ENCODE peak calls at places on chromosomes 16 and 17, in four cellular contexts. One of them, this sample, is unnamed.

GRCh38 chr17:64327201-64327930 is 63.3 kb downstream of the PECAM1 start:
- DNase-seq in HFF-Myc: no peak
- DNase-seq in NCI-H187 treated with DMSO at 0.1 percent for 48 hours: no peak
- DNase-seq in HFFc6: no peak
- DNase-seq in this sample: no peak

GRCh38 chr17:47844814-47845453 is 3.9 kb upstream of the SCRN2 start:
- DNase-seq in HFF-Myc: no peak
- DNase-seq in NCI-H187 treated with DMSO at 0.1 percent for 48 hours: no peak
- DNase-seq in HFFc6: peak; percentile 36
- DNase-seq in this sample: no peak

GRCh38 chr16:86355114-86355513 is 155.2 kb upstream of the FOXF1 start:
- DNase-seq in HFF-Myc: no peak
- DNase-seq in NCI-H187 treated with DMSO at 0.1 percent for 48 hours: no peak
- DNase-seq in HFFc6: peak; percentile 94
- DNase-seq in this sample: no peak

GRCh38 chr16:85370881-85371651 is 242.1 kb upstream of the GSE1 start:
- DNase-seq in HFF-Myc: no peak
- DNase-seq in NCI-H187 treated with DMSO at 0.1 percent for 48 hours: no peak
- DNase-seq in HFFc6: peak; percentile 45
- DNase-seq in this sample: no peak

GRCh38 chr16:70752381-70752780 is 48.6 kb downstream of the VAC14 start:
- DNase-seq in HFF-Myc: no peak
- DNase-seq in NCI-H187 treated with DMSO at 0.1 percent for 48 hours: no peak
- DNase-seq in HFFc6: no peak
- DNase-seq in this sample: no peak

GRCh38 chr16:16045311-16045710 is 95.9 kb downstream of the ABCC1 start:
- DNase-seq in HFF-Myc: no peak
- DNase-seq in NCI-H187 treated with DMSO at 0.1 percent for 48 hours: no peak
- DNase-seq in HFFc6: no peak
- DNase-seq in this sample: no peak

GRCh38 chr17:57442914-57443571 is 186.7 kb downstream of the MSI2 start:
- DNase-seq in HFF-Myc: no peak
- DNase-seq in NCI-H187 treated with DMSO at 0.1 percent for 48 hours: no peak
- DNase-seq in HFFc6: no peak
- DNase-seq in this sample: no peak

GRCh38 chr17:56807723-56808122 is 26.0 kb downstream of the C17orf67 start:
- DNase-seq in HFF-Myc: no peak
- DNase-seq in NCI-H187 treated with DMSO at 0.1 percent for 48 hours: no peak
- DNase-seq in HFFc6: no peak
- DNase-seq in this sample: no peak

GRCh38 chr16:86046026-86046713 is 147.2 kb downstream of the IRF8 start:
- DNase-seq in HFF-Myc: no peak
- DNase-seq in NCI-H187 treated with DMSO at 0.1 percent for 48 hours: no peak
- DNase-seq in HFFc6: no peak
- DNase-seq in this sample: no peak

GRCh38 chr17:69235338-69236058 is 6.9 kb upstream of the ABCA10 start:
- DNase-seq in HFF-Myc: peak; percentile 72
- DNase-seq in NCI-H187 treated with DMSO at 0.1 percent for 48 hours: no peak
- DNase-seq in HFFc6: peak; percentile 58
- DNase-seq in this sample: peak; percentile 77

GRCh38 chr17:5354886-5355415 is 64.5 kb downstream of the NUP88 start:
- DNase-seq in HFF-Myc: no peak
- DNase-seq in NCI-H187 treated with DMSO at 0.1 percent for 48 hours: no peak
- DNase-seq in HFFc6: no peak
- DNase-seq in this sample: no peak